ENCODE peak calls at places on chromosomes 3 and 15, in nine cellular contexts. E is heart left ventricle; V is upper lobe of right lung; H is HepG2; B is tibial artery; T is right lobe of liver; C is lower lobe of right lung; G is HCT116; L is CD4-positive, alpha-beta memory T cell. X is an unnamed sample. For H3K4me1 and H3K9me3, the result is how much of the 10 kb centered on the place peaks cover.

GRCh38 chr3:66128623-66129022 is 89.9 kb upstream of the MAGI1 start:
- DNase-seq in E (no peak), V (no peak), H (no peak), B (no peak), T (no peak), C (no peak), G (no peak), L (no peak), X (no peak)

GRCh38 chr3:159356606-159357005 is 554.8 kb downstream of the MFSD1 start:
- DNase-seq in E (no peak), V (no peak), H (no peak), B (no peak), T (no peak), C (no peak), G (no peak), L (no peak), X (no peak)

GRCh38 chr3:127677541-127678314 is 5.0 kb downstream of the ABTB1 start:
- DNase-seq in E (no peak), V (peak), H (no peak), B (peak), T (peak), C (no peak), G (no peak), L (no peak), X (no peak)

GRCh38 chr3:58059349-58060321 is 51.4 kb downstream of the FLNB start:
- DNase-seq in E (no peak), V (no peak), H (peak), B (no peak), T (peak), C (no peak), G (no peak), L (no peak), X (no peak)

GRCh38 chr3:128919988-128920387 is 40.6 kb downstream of the ACAD9 start:
- DNase-seq in E (no peak), V (no peak), H (no peak), B (no peak), T (peak), C (no peak), G (no peak), L (no peak), X (no peak)

GRCh38 chr15:64343222-64343621 is 12.8 kb downstream of the CSNK1G1 start:
- DNase-seq in E (no peak), V (no peak), H (no peak), B (no peak), T (no peak), C (no peak), G (no peak), L (no peak), X (no peak)

GRCh38 chr3:39189648-39190269 is 2.6 kb downstream of the XIRP1 start:
- DNase-seq in E (peak), V (peak), H (peak), B (peak), T (peak), C (peak), G (peak), L (peak), X (peak)

GRCh38 chr3:5162102-5162501 is 25.4 kb upstream of the EDEM1 start:
- DNase-seq in E (no peak), V (no peak), H (peak), B (no peak), T (no peak), C (no peak), G (peak), L (no peak), X (no peak)

GRCh38 chr3:159964166-159964973 is 24.3 kb upstream of the IL12A start:
- DNase-seq in E (no peak), V (no peak), H (no peak), B (no peak), T (no peak), C (no peak), G (no peak), L (no peak), X (no peak)

GRCh38 chr15:71181454-71181853 is 66.2 kb downstream of the THSD4 start:
- DNase-seq in E (no peak), V (no peak), H (no peak), B (no peak), T (no peak), C (no peak), G (no peak), L (no peak), X (no peak)

GRCh38 chr3:127016043-127016343 is 33.1 kb downstream of the PLXNA1 start:
- DNase-seq in E (no peak), V (no peak), H (no peak), B (no peak), T (no peak), C (no peak), G (no peak), L (no peak), X (no peak)

GRCh38 chr3:14082108-14082657 is 42.5 kb downstream of the CHCHD4 start:
- DNase-seq in E (no peak), V (no peak), H (no peak), B (no peak), T (no peak), C (no peak), G (no peak), L (no peak), X (no peak)

GRCh38 chr3:137764001-137764433 is at the start of gene SOX14:
- DNase-seq in E (no peak), V (peak), H (peak), B (no peak), T (no peak), C (peak), G (peak), L (no peak), X (no peak)

GRCh38 chr15:60473135-60473534 is 5.8 kb downstream of the ICE2 start:
- DNase-seq in E (no peak), V (no peak), H (no peak), B (no peak), T (no peak), C (no peak), G (no peak), L (no peak), X (no peak)

GRCh38 chr3:64061628-64062027 is 38.3 kb upstream of the PSMD6 start:
- DNase-seq in E (no peak), V (no peak), H (no peak), B (no peak), T (no peak), C (no peak), G (no peak), L (no peak), X (no peak)

GRCh38 chr3:134317106-134317947 is 56.9 kb downstream of the AMOTL2 start:
- DNase-seq in E (no peak), V (no peak), H (no peak), B (no peak), T (no peak), C (no peak), G (no peak), L (no peak), X (no peak)

GRCh38 chr3:108806316-108806715 is 16.3 kb upstream of the TRAT1 start:
- DNase-seq in E (no peak), V (no peak), H (no peak), B (no peak), T (no peak), C (no peak), G (no peak), L (peak), X (peak)

GRCh38 chr15:69367231-69367630 is 46.9 kb upstream of the KIF23 start:
- DNase-seq in E (no peak), V (no peak), H (no peak), B (no peak), T (no peak), C (no peak), G (no peak), L (no peak), X (no peak)

GRCh38 chr3:31364711-31365110 is 168.0 kb upstream of the STT3B start:
- DNase-seq in E (no peak), V (no peak), H (no peak), B (no peak), T (no peak), C (no peak), G (no peak), L (no peak), X (no peak)

GRCh38 chr3:24235121-24235520 is 259.5 kb downstream of the THRB start:
- DNase-seq in E (no peak), V (no peak), H (peak), B (no peak), T (no peak), C (no peak), G (peak), L (no peak), X (no peak)

GRCh38 chr3:98796334-98796733 is 33.2 kb downstream of the ST3GAL6 start:
- DNase-seq in E (no peak), V (no peak), H (peak), B (no peak), T (no peak), C (no peak), G (no peak), L (no peak), X (no peak)

GRCh38 chr15:73391128-73391864 is 22.5 kb upstream of the HCN4 start:
- DNase-seq in E (no peak), V (no peak), H (no peak), B (no peak), T (no peak), C (no peak), G (no peak), L (no peak), X (no peak)

GRCh38 chr15:88256261-88257230 is at the start of gene NTRK3:
- DNase-seq in E (no peak), V (peak), H (no peak), B (no peak), T (no peak), C (no peak), G (no peak), L (no peak), X (no peak)

GRCh38 chr3:119206611-119207511 is 33.5 kb downstream of the UPK1B start:
- DNase-seq in E (peak), V (no peak), H (no peak), B (no peak), T (no peak), C (no peak), G (no peak), L (no peak), X (no peak)

GRCh38 chr3:48119495-48120193 is 68.6 kb downstream of the CDC25A start:
- DNase-seq in E (peak), V (no peak), H (no peak), B (peak), T (peak), C (no peak), G (no peak), L (no peak), X (no peak)

GRCh38 chr3:173214576-173214975 is 73.5 kb upstream of the SPATA16 start:
- DNase-seq in E (no peak), V (no peak), H (no peak), B (no peak), T (no peak), C (no peak), G (no peak), L (no peak), X (no peak)

GRCh38 chr3:122912772-122913538 is 114.6 kb downstream of the SEMA5B start:
- DNase-seq in E (no peak), V (no peak), H (no peak), B (no peak), T (no peak), C (no peak), G (no peak), L (no peak), X (no peak)

GRCh38 chr3:13479332-13479581 is 849 bp upstream of the HDAC11 start:
- DNase-seq in E (no peak), V (peak), H (peak), B (peak), T (no peak), C (peak), G (no peak), L (no peak), X (no peak)

GRCh38 chr3:184184546-184185234 is 1.3 kb upstream of the ABCF3 start:
- DNase-seq in E (no peak), V (no peak), H (no peak), B (no peak), T (no peak), C (no peak), G (no peak), L (no peak), X (no peak)
- H3K4me3 ChIP-seq in E (peak), V (no peak), H (no peak), B (no peak), T (no peak), C (no peak), G (no peak), L (no peak), X (no peak)

DNA sequence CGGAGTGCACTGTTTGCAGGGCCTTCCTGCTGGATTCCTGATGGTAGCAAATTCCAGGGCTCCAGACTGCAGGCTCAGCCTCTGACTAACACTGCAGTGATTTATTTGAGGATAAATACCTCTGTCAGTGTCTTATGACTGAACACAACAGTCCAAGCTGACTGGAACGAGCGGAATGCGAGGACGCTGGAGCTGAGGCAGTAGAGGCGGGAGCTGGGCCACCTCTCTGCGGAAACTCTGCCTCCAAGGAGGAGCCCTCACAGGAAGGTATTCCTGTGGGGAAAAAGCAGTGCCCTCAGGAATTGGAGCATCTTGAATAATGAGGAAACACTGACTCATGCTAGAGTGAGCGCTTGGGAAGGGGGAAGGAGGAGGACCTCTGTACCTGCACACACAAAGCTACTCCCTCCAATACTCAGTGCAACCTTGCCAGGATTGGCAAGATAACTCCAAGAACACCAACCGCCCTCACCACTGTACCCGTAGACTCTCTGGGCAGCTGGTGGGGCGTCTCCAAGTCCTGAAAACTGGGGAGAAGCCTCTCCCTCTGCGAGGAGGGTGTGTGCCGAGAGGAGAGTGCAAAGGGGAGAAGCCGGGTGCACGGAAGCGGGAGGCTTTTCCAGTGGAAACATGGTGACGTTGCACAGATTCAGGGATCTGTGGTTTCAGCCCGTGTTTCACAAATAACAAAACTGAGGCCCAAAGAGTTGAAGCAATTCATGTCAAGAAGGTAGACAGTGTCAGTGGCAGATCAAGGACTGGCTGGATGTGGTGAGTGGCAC is 43.0 kb downstream of the VGLL4 start:
- DNase-seq in E (peak), V (peak), H (peak), B (peak), T (no peak), C (no peak), G (peak), L (no peak), X (no peak)
- H3K4me1 ChIP-seq in E (half or more), V (under half), H (under half), B (half or more), T (under half), C (under half), G (under half), L (under half), X (under half)

GRCh38 chr15:25060996-25061620 is 106.3 kb downstream of the SNRPN start:
- DNase-seq in E (no peak), V (no peak), H (no peak), B (no peak), T (peak), C (peak), G (no peak), L (no peak), X (no peak)
- H3K9me3 ChIP-seq in E (half or more), V (half or more), H (half or more), B (half or more), T (under half), C (half or more), G (under half), L (under half), X (half or more)

DNA sequence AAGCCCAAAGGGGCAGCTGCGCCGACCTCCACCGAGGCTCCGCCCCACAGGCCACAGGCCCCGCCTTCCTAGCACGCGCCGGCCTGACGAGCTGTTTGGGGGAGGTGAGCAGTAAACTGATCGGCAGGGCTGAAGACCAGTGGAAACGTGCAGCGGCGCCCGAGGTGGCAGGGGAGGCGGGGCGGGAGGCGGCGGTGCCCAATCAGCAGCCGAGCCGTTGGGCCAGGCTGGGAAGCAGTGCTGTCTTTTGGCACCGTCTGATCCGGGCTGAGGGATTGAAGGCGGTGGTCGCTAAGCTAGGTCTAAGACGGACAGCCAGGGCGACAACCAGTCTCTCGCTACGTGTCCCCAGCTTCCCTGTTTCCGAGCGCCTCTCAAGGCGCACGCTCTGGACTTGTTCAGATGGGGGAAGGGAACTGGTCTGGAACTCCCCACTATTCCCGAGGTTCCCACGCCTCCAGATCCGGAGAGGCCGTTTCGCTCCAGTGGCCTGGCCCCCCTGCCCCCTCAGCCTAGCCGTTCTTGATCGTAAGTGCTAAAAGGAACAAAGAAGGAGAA is at the start of gene FMN1:
- DNase-seq in E (peak), V (peak), H (no peak), B (peak), T (peak), C (peak), G (peak), L (peak), X (peak)
- H3K4me3 ChIP-seq in E (peak), V (peak), H (no peak), B (peak), T (peak), C (peak), G (peak), L (peak), X (peak)

GRCh38 chr15:67093146-67093874 is 27.9 kb downstream of the SMAD3 start:
- DNase-seq in E (peak), V (no peak), H (no peak), B (peak), T (no peak), C (peak), G (no peak), L (no peak), X (no peak)

GRCh38 chr15:67092726-67093125 is 27.3 kb downstream of the SMAD3 start:
- DNase-seq in E (no peak), V (no peak), H (no peak), B (no peak), T (no peak), C (no peak), G (no peak), L (no peak), X (no peak)

GRCh38 chr15:67095834-67096366 is 30.5 kb downstream of the SMAD3 start:
- DNase-seq in E (no peak), V (no peak), H (no peak), B (no peak), T (no peak), C (no peak), G (no peak), L (no peak), X (no peak)

GRCh38 chr15:67091966-67092677 is 26.7 kb downstream of the SMAD3 start:
- DNase-seq in E (no peak), V (no peak), H (no peak), B (no peak), T (no peak), C (no peak), G (no peak), L (no peak), X (no peak)

DNA sequence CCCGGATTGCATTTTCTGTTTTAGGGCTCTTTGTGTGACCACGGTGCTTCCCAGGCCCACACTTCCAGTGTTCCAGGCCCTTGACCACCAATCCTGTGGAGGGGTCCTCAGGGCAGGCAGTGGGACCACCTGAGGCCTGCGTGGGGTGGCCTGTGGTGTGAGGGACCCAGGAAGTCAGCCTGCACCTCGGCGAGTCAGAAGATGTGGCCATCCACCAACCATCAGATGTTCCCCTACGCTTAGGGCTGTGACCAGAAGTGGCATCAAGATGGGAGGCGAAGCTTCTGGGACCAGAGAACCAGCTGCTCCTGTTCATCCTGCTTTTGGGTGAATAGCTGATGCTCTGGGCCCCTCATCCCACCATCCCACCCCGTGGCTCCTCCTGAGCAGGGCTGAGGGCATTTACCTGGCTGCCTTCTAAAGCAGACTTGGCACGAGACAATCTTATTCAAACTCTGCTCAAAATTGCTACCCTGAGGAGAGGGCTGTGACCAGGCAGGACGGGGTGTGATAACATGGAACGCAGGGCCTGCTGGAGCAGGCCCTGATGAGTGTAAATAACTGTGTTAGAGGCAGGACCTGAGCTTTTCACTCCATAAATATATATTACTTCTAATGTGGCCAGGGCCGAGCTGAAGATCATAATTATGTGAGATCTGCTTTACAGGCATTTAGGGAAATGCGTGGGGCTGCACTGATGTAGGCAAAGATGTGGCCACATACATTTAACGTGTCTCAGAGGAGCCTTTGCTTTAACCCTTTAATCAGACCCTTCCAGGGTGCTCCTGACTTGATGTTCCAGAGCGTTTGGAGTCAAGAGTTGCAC is 28.8 kb downstream of the SMAD3 start:
- DNase-seq in E (no peak), V (no peak), H (no peak), B (no peak), T (no peak), C (no peak), G (no peak), L (no peak), X (no peak)
- H3K4me1 ChIP-seq in E (half or more), V (half or more), H (under half), B (under half), T (under half), C (half or more), G (half or more), L (half or more), X (half or more)

GRCh38 chr15:20272422-20273184 is 269.0 kb downstream of the GOLGA6L6 start:
- DNase-seq in E (no peak), V (no peak), H (no peak), B (no peak), T (no peak), C (no peak), G (no peak), L (no peak), X (no peak)

GRCh38 chr15:20271647-20272046 is 270.0 kb downstream of the GOLGA6L6 start:
- DNase-seq in E (no peak), V (no peak), H (no peak), B (no peak), T (no peak), C (no peak), G (no peak), L (no peak), X (no peak)
- H3K9me3 ChIP-seq in E (under half), V (under half), H (under half), B (under half), T (under half), C (under half), G (under half), L (under half), X (under half)

GRCh38 chr3:196499061-196499460 is 4.5 kb downstream of the RNF168 start:
- DNase-seq in E (no peak), V (no peak), H (no peak), B (no peak), T (no peak), C (no peak), G (no peak), L (no peak), X (no peak)
- H3K4me3 ChIP-seq in E (no peak), V (no peak), H (peak), B (no peak), T (no peak), C (no peak), G (no peak), L (no peak), X (no peak)

GRCh38 chr3:11556234-11556633 is 87.5 kb downstream of the VGLL4 start:
- DNase-seq in E (peak), V (peak), H (no peak), B (no peak), T (no peak), C (peak), G (no peak), L (no peak), X (no peak)
- H3K4me1 ChIP-seq in E (half or more), V (half or more), H (under half), B (half or more), T (under half), C (under half), G (under half), L (under half), X (under half)

DNA sequence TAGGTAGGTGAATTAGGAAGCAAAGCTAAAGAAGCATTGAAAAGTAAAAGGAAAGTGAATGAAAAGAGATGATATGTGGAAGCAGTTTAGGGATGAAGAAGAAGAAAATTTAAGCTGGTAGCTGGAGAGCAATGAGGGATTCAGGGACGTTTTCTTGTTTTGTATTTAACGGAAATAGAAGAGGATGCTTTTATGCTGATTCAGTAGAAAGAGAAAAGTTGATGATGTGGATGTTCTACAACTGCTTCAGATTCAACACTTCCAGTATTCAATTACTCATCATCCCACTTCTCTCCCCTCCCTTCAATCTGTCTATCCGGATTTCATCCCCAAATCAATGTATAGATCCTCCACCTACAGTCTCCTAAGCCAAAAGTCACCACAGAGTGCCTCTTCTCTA is 448.2 kb upstream of the CCDC54 start:
- DNase-seq in E (no peak), V (no peak), H (no peak), B (no peak), T (no peak), C (no peak), G (no peak), L (no peak), X (no peak)
- H3K9me3 ChIP-seq in E (under half), V (under half), H (under half), B (under half), T (under half), C (under half), G (under half), L (under half), X (under half)